ENCODE peak calls at places on chromosome 20, in five cellular contexts. R is pancreas, P is GM03348, E is Calu3, F is RKO. X is an unnamed sample.

GRCh38 chr20:5511930-5512329 is 195.2 kb upstream of the PROKR2 start:
- DNase-seq in R (no peak), P (no peak), E (no peak), F (no peak), X (no peak)

GRCh38 chr20:16865406-16865805 is 117.2 kb downstream of the OTOR start:
- DNase-seq in R (no peak), P (no peak), E (no peak), F (no peak), X (no peak)

GRCh38 chr20:13389115-13389514 is 168.0 kb downstream of the ISM1 start:
- DNase-seq in R (no peak), P (no peak), E (no peak), F (no peak), X (no peak)

GRCh38 chr20:37946946-37947345 is 44.0 kb downstream of the VSTM2L start:
- DNase-seq in R (peak), P (no peak), E (no peak), F (no peak), X (no peak)

GRCh38 chr20:35558416-35558815 is 16.5 kb downstream of the ERGIC3 start:
- DNase-seq in R (no peak), P (no peak), E (no peak), F (no peak), X (no peak)

GRCh38 chr20:60238992-60239655 is 280.9 kb downstream of the CDH26 start:
- DNase-seq in R (no peak), P (no peak), E (no peak), F (no peak), X (no peak)

GRCh38 chr20:23419995-23420901 is 1.0 kb downstream of the NAPB start:
- DNase-seq in R (peak), P (peak), E (peak), F (peak), X (no peak)

GRCh38 chr20:35387334-35387733 is 24.4 kb downstream of the UQCC1 start:
- DNase-seq in R (no peak), P (peak), E (no peak), F (no peak), X (no peak)

GRCh38 chr20:45308078-45308778 is at the start of gene MATN4:
- DNase-seq in R (peak), P (peak), E (peak), F (no peak), X (no peak)

GRCh38 chr20:52800734-52801627 is 171.2 kb upstream of the TSHZ2 start:
- DNase-seq in R (no peak), P (no peak), E (no peak), F (no peak), X (no peak)

GRCh38 chr20:31863296-31864085 is 6.8 kb downstream of the DUSP15 start:
- DNase-seq in R (no peak), P (no peak), E (no peak), F (no peak), X (no peak)

GRCh38 chr20:61804896-61805295 is 260.8 kb downstream of the TAF4 start:
- DNase-seq in R (no peak), P (no peak), E (no peak), F (no peak), X (no peak)

GRCh38 chr20:1334761-1335160 is 5.8 kb upstream of the SDCBP2 start:
- DNase-seq in R (no peak), P (no peak), E (no peak), F (peak), X (no peak)

GRCh38 chr20:10806539-10806938 is 132.7 kb upstream of the JAG1 start:
- DNase-seq in R (no peak), P (no peak), E (no peak), F (no peak), X (no peak)

GRCh38 chr20:6705106-6705766 is 62.2 kb upstream of the BMP2 start:
- DNase-seq in R (no peak), P (no peak), E (no peak), F (no peak), X (no peak)

GRCh38 chr20:3190681-3191111 is 13.8 kb downstream of the DDRGK1 start:
- DNase-seq in R (peak), P (no peak), E (no peak), F (no peak), X (no peak)

GRCh38 chr20:45470939-45471338 is 1.4 kb downstream of the WFDC2 start:
- DNase-seq in R (no peak), P (no peak), E (no peak), F (no peak), X (no peak)

GRCh38 chr20:48373555-48373934 is 454.3 kb downstream of the PREX1 start:
- DNase-seq in R (no peak), P (no peak), E (no peak), F (no peak), X (no peak)

GRCh38 chr20:10447028-10447427 is 11.9 kb downstream of the SLX4IP start:
- DNase-seq in R (no peak), P (peak), E (peak), F (peak), X (no peak)

GRCh38 chr20:62641749-62642665 is at the start of gene SLCO4A1:
- DNase-seq in R (no peak), P (peak), E (peak), F (peak), X (peak)

GRCh38 chr20:13464702-13465101 is 174.0 kb downstream of the TASP1 start:
- DNase-seq in R (no peak), P (no peak), E (no peak), F (no peak), X (no peak)

X was measured in NCI-H187.